ENCODE peak calls at places on chromosome 6, in eight cellular contexts. K is hippocampal formation; L is hypothalamus; X is transverse colon; I is naive thymus-derived CD8-positive, alpha-beta T cell; D is right cardiac atrium; S is activated naive CD8-positive, alpha-beta T cell treated with anti-CD3 and anti-CD28 coated beads, Interleukin-2, amount 50 U/mL, for 24 hours; G is ELR. N is an unnamed sample.

GRCh38 chr6:11407403-11407802 is 130.1 kb upstream of the TMEM170B start:
- DNase-seq in K (no peak), X (no peak), D (no peak), L (no peak), I (no peak), S (no peak), G (no peak), N (no peak)

GRCh38 chr6:42754759-42755158 is 8.9 kb upstream of the TBCC start:
- DNase-seq in I (no peak), G (no peak), L (no peak), K (no peak), X (no peak), D (no peak), S (no peak), N (no peak)

GRCh38 chr6:108030223-108030622 is 44.3 kb downstream of the OSTM1 start:
- DNase-seq in D (no peak), G (no peak), X (no peak), I (no peak), L (no peak), S (no peak), K (no peak), N (no peak)

GRCh38 chr6:147381734-147382133 is 126.8 kb upstream of the SAMD5 start:
- DNase-seq in L (no peak), S (no peak), K (no peak), G (peak), X (no peak), I (no peak), D (no peak), N (no peak)

GRCh38 chr6:10403385-10404106 is 11.3 kb downstream of the TFAP2A start:
- DNase-seq in X (no peak), L (no peak), G (peak), I (no peak), D (no peak), S (no peak), K (no peak), N (no peak)

GRCh38 chr6:111589366-111589765 is 16.3 kb downstream of the TRAF3IP2 start:
- DNase-seq in S (no peak), K (no peak), X (no peak), G (peak), L (no peak), I (no peak), D (no peak), N (no peak)

GRCh38 chr6:107547061-107547840 is 57.3 kb downstream of the SOBP start:
- DNase-seq in K (no peak), I (no peak), D (no peak), S (no peak), L (no peak), X (no peak), G (no peak), N (no peak)

GRCh38 chr6:35386989-35387388 is 44.6 kb downstream of the PPARD start:
- DNase-seq in D (no peak), X (no peak), K (no peak), I (no peak), L (no peak), S (no peak), G (peak), N (no peak)